ENCODE peak calls at places on chromosome X, in ten cellular contexts. C is GM18507, W is HTR-8/SVneo, F is astrocyte, R is activated B cell treated with CpG ODN at 0.5 μM for 24 hours, Z is heart right ventricle, Y is fibroblast of mammary gland, T is NCI-H2029 treated with DMSO at 0.1 percent for 48 hours, X is HEK293T, J is activated T-cell treated with anti-CD3 and anti-CD28 coated beads for 1 hour. V is an unnamed sample.

GRCh38 chrX:117508021-117508420 is 608.6 kb downstream of the KLHL13 start:
- DNase-seq in C (no peak), W (no peak), F (no peak), R (no peak), Z (no peak), Y (no peak), T (no peak), X (no peak), J (no peak), V (no peak)

GRCh38 chrX:40434947-40435346 is 145.8 kb upstream of the ATP6AP2 start:
- DNase-seq in C (no peak), W (no peak), F (peak), R (no peak), Z (no peak), Y (peak), T (no peak), X (peak), J (no peak), V (no peak)

GRCh38 chrX:107571296-107571998 is 56.9 kb upstream of the PRPS1 start:
- DNase-seq in C (no peak), W (no peak), F (peak), R (no peak), Z (no peak), Y (peak), T (no peak), X (no peak), J (no peak), V (no peak)

GRCh38 chrX:100870527-100870926 is 3.6 kb downstream of the NOX1 start:
- DNase-seq in C (no peak), W (no peak), F (no peak), R (no peak), Z (no peak), Y (no peak), T (no peak), X (no peak), J (no peak), V (no peak)

GRCh38 chrX:25048176-25048575 is 32.4 kb upstream of the ARX start:
- DNase-seq in C (no peak), W (no peak), F (no peak), R (no peak), Z (no peak), Y (no peak), T (no peak), X (no peak), J (no peak), V (no peak)

GRCh38 chrX:30196322-30196721 is 19.0 kb upstream of the MAGEB2 start:
- DNase-seq in C (no peak), W (peak), F (no peak), R (no peak), Z (no peak), Y (no peak), T (no peak), X (peak), J (no peak), V (no peak)

GRCh38 chrX:68677998-68678397 is 30.5 kb downstream of the STARD8 start:
- DNase-seq in C (no peak), W (no peak), F (no peak), R (no peak), Z (no peak), Y (no peak), T (no peak), X (no peak), J (no peak), V (no peak)

GRCh38 chrX:46574337-46574940 is 874 bp downstream of the CHST7 start:
- DNase-seq in C (no peak), W (no peak), F (no peak), R (no peak), Z (peak), Y (no peak), T (no peak), X (no peak), J (peak), V (no peak)

GRCh38 chrX:19728915-19729314 is 158.5 kb downstream of the SH3KBP1 start:
- DNase-seq in C (no peak), W (no peak), F (peak), R (no peak), Z (no peak), Y (no peak), T (no peak), X (no peak), J (no peak), V (no peak)

GRCh38 chrX:130053236-130053635 is 57.1 kb downstream of the ELF4 start:
- DNase-seq in C (no peak), W (no peak), F (no peak), R (no peak), Z (no peak), Y (no peak), T (no peak), X (no peak), J (no peak), V (no peak)

GRCh38 chrX:142884853-142885252 is 140.9 kb upstream of the SPANXN4 start:
- DNase-seq in C (no peak), W (no peak), F (no peak), R (no peak), Z (no peak), Y (no peak), T (no peak), X (no peak), J (no peak), V (no peak)

GRCh38 chrX:39445336-39445735 is 644.1 kb downstream of the MID1IP1 start:
- DNase-seq in C (no peak), W (no peak), F (no peak), R (no peak), Z (no peak), Y (no peak), T (no peak), X (peak), J (peak), V (no peak)

GRCh38 chrX:19257001-19257400 is 86.7 kb upstream of the PDHA1 start:
- DNase-seq in C (no peak), W (no peak), F (no peak), R (no peak), Z (no peak), Y (peak), T (no peak), X (no peak), J (no peak), V (no peak)

GRCh38 chrX:72306851-72307645 is 1.3 kb upstream of the CITED1 start:
- DNase-seq in C (peak), W (peak), F (peak), R (peak), Z (peak), Y (peak), T (peak), X (peak), J (no peak), V (peak)

GRCh38 chrX:45710081-45710801 is 509.6 kb upstream of the DIPK2B start:
- DNase-seq in C (no peak), W (peak), F (peak), R (no peak), Z (no peak), Y (peak), T (no peak), X (no peak), J (no peak), V (no peak)